ENCODE peak calls at places on chromosome 15, in ten cellular contexts. B, K, W, G, D, N, M, X, H and E are unnamed samples.

GRCh38 chr15:68372291-68372811 is 59.6 kb downstream of the ITGA11 start:
- DNase-seq in B (no peak), K (peak; percentile 82), W (no peak), G (no peak), D (peak; percentile 35), N (peak; percentile 83), M (peak; percentile 41), X (no peak), H (peak; percentile 52), E (no peak)

GRCh38 chr15:67172172-67172571 is 82.3 kb downstream of the AAGAB start:
- DNase-seq in B (no peak), K (no peak), W (no peak), G (no peak), D (no peak), N (no peak), M (no peak), X (no peak), H (no peak), E (no peak)

GRCh38 chr15:37289109-37289765 is 188.9 kb upstream of the MEIS2 start:
- DNase-seq in B (no peak), K (no peak), W (no peak), G (peak; percentile 1), D (peak; percentile 52), N (no peak), M (no peak), X (no peak), H (no peak), E (peak; percentile 11)

GRCh38 chr15:45646220-45646619 is 11.4 kb downstream of the SQOR start:
- DNase-seq in B (no peak), K (peak; percentile 55), W (no peak), G (no peak), D (no peak), N (peak; percentile 86), M (no peak), X (no peak), H (peak; percentile 16), E (no peak)

GRCh38 chr15:99480223-99480810 is 85.5 kb upstream of the MEF2A start:
- DNase-seq in B (no peak), K (peak; percentile 39), W (no peak), G (no peak), D (no peak), N (no peak), M (no peak), X (no peak), H (no peak), E (no peak)

GRCh38 chr15:98966036-98966787 is 41.4 kb downstream of the PGPEP1L start:
- DNase-seq in B (no peak), K (peak; percentile 45), W (no peak), G (no peak), D (peak; percentile 11), N (peak; percentile 82), M (no peak), X (no peak), H (no peak), E (no peak)

GRCh38 chr15:41936649-41937567 is 35.4 kb downstream of the EHD4 start:
- DNase-seq in B (no peak), K (peak; percentile 81), W (no peak), G (no peak), D (no peak), N (no peak), M (no peak), X (no peak), H (peak; percentile 58), E (no peak)

GRCh38 chr15:35852818-35853624 is 307.1 kb upstream of the DPH6 start:
- DNase-seq in B (peak; percentile 7), K (no peak), W (no peak), G (no peak), D (no peak), N (no peak), M (no peak), X (no peak), H (no peak), E (no peak)

GRCh38 chr15:25182736-25183445 is 228.1 kb downstream of the SNRPN start:
- DNase-seq in B (no peak), K (no peak), W (no peak), G (no peak), D (no peak), N (peak; percentile 61), M (no peak), X (peak; percentile 31), H (no peak), E (no peak)

GRCh38 chr15:84980196-84981053 is 1.2 kb upstream of the PDE8A start:
- DNase-seq in B (peak; percentile 48), K (peak; percentile 90), W (no peak), G (peak; percentile 87), D (peak; percentile 91), N (peak; percentile 98), M (peak; percentile 84), X (peak; percentile 92), H (peak; percentile 92), E (peak; percentile 37)

GRCh38 chr15:84982301-84982920 is 755 bp downstream of the PDE8A start:
- DNase-seq in B (no peak), K (peak; percentile 24), W (no peak), G (peak; percentile 26), D (peak; percentile 34), N (peak; percentile 84), M (no peak), X (peak; percentile 72), H (no peak), E (no peak)

GRCh38 chr15:84981054-84981710 is 474 bp upstream of the PDE8A start:
- DNase-seq in B (peak; percentile 77), K (peak; percentile 97), W (peak; percentile 93), G (peak; percentile 98), D (peak; percentile 94), N (peak; percentile 100), M (peak; percentile 99), X (peak; percentile 97), H (peak; percentile 98), E (peak; percentile 76)

GRCh38 chr15:84983299-84983698 is 1.6 kb downstream of the PDE8A start:
- DNase-seq in B (no peak), K (no peak), W (no peak), G (no peak), D (no peak), N (no peak), M (no peak), X (no peak), H (no peak), E (no peak)

DNA sequence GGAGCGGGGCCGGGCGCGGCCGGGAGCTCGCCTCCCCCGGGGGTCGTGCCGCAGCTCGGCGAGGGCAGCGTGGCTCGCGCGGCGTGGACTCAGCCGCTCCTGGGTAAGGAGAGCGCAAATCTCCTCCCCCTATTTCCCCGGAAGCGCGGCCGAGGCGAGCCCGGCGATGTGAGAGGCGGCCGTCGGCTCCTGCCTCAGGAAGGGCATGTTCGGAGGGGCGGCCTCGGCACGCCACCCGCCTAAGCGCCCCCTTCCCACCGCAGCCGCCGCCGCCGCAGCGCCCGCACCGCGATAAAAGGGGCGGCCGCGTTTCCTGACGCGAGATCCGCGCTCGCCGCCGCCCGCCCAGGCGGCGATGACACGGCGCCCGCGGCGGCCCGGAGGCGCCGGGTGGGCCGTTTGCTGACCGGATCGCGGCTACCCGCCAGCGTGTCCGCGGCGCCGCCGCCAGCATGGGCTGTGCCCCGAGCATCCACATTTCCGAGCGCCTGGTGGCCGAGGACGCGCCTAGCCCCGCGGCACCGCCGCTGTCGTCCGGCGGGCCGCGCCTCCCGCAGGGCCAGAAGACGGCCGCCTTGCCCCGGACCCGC is at the start of gene PDE8A:
- DNase-seq in B (no peak), K (peak; percentile 60), W (no peak), G (peak; percentile 64), D (peak; percentile 62), N (peak; percentile 96), M (peak; percentile 34), X (peak; percentile 71), H (no peak), E (no peak)
- TF ChIP-seq CTCF in B (no peak), K (no peak), W (no peak), G (no peak), D (no peak), N (no peak), M (no peak), X (peak; percentile 41), H (no peak), E (no peak)

GRCh38 chr15:78715930-78716329 is 74.9 kb upstream of the CHRNB4 start:
- DNase-seq in B (peak; percentile 25), K (peak; percentile 84), W (no peak), G (no peak), D (no peak), N (peak; percentile 89), M (peak; percentile 59), X (no peak), H (peak; percentile 58), E (no peak)
- TF ChIP-seq CTCF in B (no peak), K (no peak), W (no peak), G (no peak), D (no peak), N (no peak), M (no peak), X (no peak), H (no peak), E (no peak)

GRCh38 chr15:82080774-82081173 is 35.0 kb upstream of the MEX3B start:
- DNase-seq in B (no peak), K (no peak), W (no peak), G (no peak), D (no peak), N (no peak), M (no peak), X (no peak), H (no peak), E (no peak)

GRCh38 chr15:82079736-82080135 is 33.9 kb upstream of the MEX3B start:
- DNase-seq in B (no peak), K (no peak), W (no peak), G (no peak), D (no peak), N (no peak), M (no peak), X (no peak), H (no peak), E (no peak)

GRCh38 chr15:82086243-82086995 is 40.6 kb upstream of the MEX3B start:
- DNase-seq in B (no peak), K (no peak), W (no peak), G (no peak), D (no peak), N (no peak), M (no peak), X (no peak), H (no peak), E (no peak)

GRCh38 chr15:82081904-82082810 is 36.3 kb upstream of the MEX3B start:
- DNase-seq in B (peak; percentile 71), K (peak; percentile 98), W (peak; percentile 51), G (no peak), D (no peak), N (peak; percentile 94), M (no peak), X (no peak), H (peak; percentile 95), E (peak; percentile 36)
- TF ChIP-seq CTCF in B (peak; percentile 46), K (peak; percentile 31), W (peak; percentile 13), G (peak; percentile 32), D (peak; percentile 24), N (peak; percentile 48), M (no peak), X (no peak), H (peak; percentile 41), E (peak; percentile 40)

GRCh38 chr15:65133550-65134200 is at the start of gene PDCD7:
- DNase-seq in B (peak; percentile 55), K (peak; percentile 92), W (peak; percentile 57), G (peak; percentile 95), D (peak; percentile 94), N (peak; percentile 99), M (peak; percentile 90), X (peak; percentile 83), H (peak; percentile 92), E (peak; percentile 84)
- TF ChIP-seq CTCF in B (no peak), K (no peak), W (no peak), G (no peak), D (no peak), N (no peak), M (no peak), X (no peak), H (no peak), E (no peak)